ENCODE peak calls at places on chromosome 18, in six cellular contexts. T is mesendoderm, V is H9, E is IMR-90, H is mesenchymal stem cell, X is H1. A is an unnamed sample.
A peak's percentile ranks its signal among the peaks of the same experiment; 100 is the strongest.

GRCh38 chr18:43932140-43932539 is 654.9 kb upstream of the SYT4 start:
- DNase-seq in T (no peak), V (no peak), E (peak; percentile 13), H (peak; percentile 60), X (no peak), A (no peak)

GRCh38 chr18:47990981-47991380 is 60.5 kb upstream of the SMAD2 start:
- DNase-seq in T (no peak), V (no peak), E (no peak), H (no peak), X (no peak), A (no peak)

GRCh38 chr18:13465476-13465875 is 246.9 kb downstream of the LDLRAD4 start:
- DNase-seq in T (no peak), V (no peak), E (no peak), H (no peak), X (no peak), A (no peak)

GRCh38 chr18:63155169-63155852 is 164.3 kb downstream of the BCL2 start:
- DNase-seq in T (peak; percentile 86), V (peak; percentile 91), E (no peak), H (peak; percentile 5), X (peak; percentile 50), A (peak; percentile 41)

GRCh38 chr18:25786778-25787177 is 303.6 kb downstream of the SS18 start:
- DNase-seq in T (no peak), V (no peak), E (peak; percentile 83), H (peak; percentile 79), X (no peak), A (no peak)

GRCh38 chr18:49230331-49230730 is 230.1 kb downstream of the DYM start:
- DNase-seq in T (no peak), V (no peak), E (no peak), H (no peak), X (no peak), A (no peak)

GRCh38 chr18:40866013-40866644 is 1088.9 kb upstream of the PIK3C3 start:
- DNase-seq in T (peak; percentile 23), V (peak; percentile 36), E (no peak), H (no peak), X (no peak), A (no peak)

GRCh38 chr18:40249390-40250080 is 1705.5 kb upstream of the PIK3C3 start:
- DNase-seq in T (peak; percentile 65), V (no peak), E (peak; percentile 6), H (peak; percentile 11), X (no peak), A (no peak)

GRCh38 chr18:76801567-76802505 is 20.5 kb upstream of the ZNF236 start:
- DNase-seq in T (peak; percentile 74), V (peak; percentile 76), E (peak; percentile 35), H (peak; percentile 53), X (no peak), A (peak; percentile 35)

GRCh38 chr18:2847341-2848144 is 737 bp downstream of the EMILIN2 start:
- DNase-seq in T (peak; percentile 63), V (peak; percentile 56), E (no peak), H (peak; percentile 30), X (no peak), A (peak; percentile 38)

GRCh38 chr18:41858761-41859555 is 96.1 kb upstream of the PIK3C3 start:
- DNase-seq in T (peak; percentile 39), V (no peak), E (no peak), H (no peak), X (no peak), A (no peak)

GRCh38 chr18:42351455-42351854 is 396.4 kb downstream of the PIK3C3 start:
- DNase-seq in T (no peak), V (no peak), E (no peak), H (no peak), X (no peak), A (no peak)

GRCh38 chr18:58148954-58149471 is 105.0 kb downstream of the NEDD4L start:
- DNase-seq in T (no peak), V (no peak), E (no peak), H (no peak), X (no peak), A (no peak)

GRCh38 chr18:59029663-59030421 is 109.8 kb upstream of the SEC11C start:
- DNase-seq in T (no peak), V (no peak), E (no peak), H (no peak), X (no peak), A (no peak)

GRCh38 chr18:31039426-31039825 is 3.1 kb downstream of the DSC3 start:
- DNase-seq in T (no peak), V (no peak), E (no peak), H (no peak), X (no peak), A (no peak)

GRCh38 chr18:52287151-52287550 is 52.8 kb upstream of the DCC start:
- DNase-seq in T (peak; percentile 78), V (no peak), E (no peak), H (no peak), X (no peak), A (no peak)

GRCh38 chr18:77145364-77145901 is 12.8 kb upstream of the MBP start:
- DNase-seq in T (no peak), V (peak; percentile 11), E (no peak), H (no peak), X (no peak), A (no peak)

GRCh38 chr18:66346833-66347595 is 256.9 kb downstream of the CDH19 start:
- DNase-seq in T (no peak), V (no peak), E (no peak), H (no peak), X (no peak), A (no peak)

GRCh38 chr18:48889115-48889941 is 61.4 kb downstream of the SMAD7 start:
- DNase-seq in T (peak; percentile 72), V (peak; percentile 80), E (no peak), H (peak; percentile 37), X (no peak), A (peak; percentile 14)

GRCh38 chr18:79769698-79770500 is 27.8 kb upstream of the KCNG2 start:
- DNase-seq in T (no peak), V (no peak), E (no peak), H (no peak), X (no peak), A (no peak)

GRCh38 chr18:13520306-13520705 is 206.1 kb downstream of the FAM210A start:
- DNase-seq in T (no peak), V (no peak), E (no peak), H (no peak), X (no peak), A (no peak)

GRCh38 chr18:68713791-68714190 is 1.1 kb downstream of the TMX3 start:
- DNase-seq in T (no peak), V (no peak), E (no peak), H (no peak), X (no peak), A (no peak)
- H3K4ac ChIP-seq in T (no peak overlapping the region), V (no peak overlapping the region), E (no peak overlapping the region), H (no peak overlapping the region), X (no peak overlapping the region), A (no peak overlapping the region)

GRCh38 chr18:21295101-21295500 is 53.1 kb downstream of the GREB1L start:
- DNase-seq in T (no peak), V (no peak), E (no peak), H (no peak), X (no peak), A (peak; percentile 56)

GRCh38 chr18:21284540-21284939 is 42.5 kb downstream of the GREB1L start:
- DNase-seq in T (no peak), V (no peak), E (no peak), H (no peak), X (no peak), A (no peak)

GRCh38 chr18:21291106-21291505 is 49.1 kb downstream of the GREB1L start:
- DNase-seq in T (no peak), V (no peak), E (no peak), H (no peak), X (no peak), A (no peak)

GRCh38 chr18:21293479-21293878 is 51.4 kb downstream of the GREB1L start:
- DNase-seq in T (no peak), V (no peak), E (no peak), H (no peak), X (no peak), A (no peak)

DNA sequence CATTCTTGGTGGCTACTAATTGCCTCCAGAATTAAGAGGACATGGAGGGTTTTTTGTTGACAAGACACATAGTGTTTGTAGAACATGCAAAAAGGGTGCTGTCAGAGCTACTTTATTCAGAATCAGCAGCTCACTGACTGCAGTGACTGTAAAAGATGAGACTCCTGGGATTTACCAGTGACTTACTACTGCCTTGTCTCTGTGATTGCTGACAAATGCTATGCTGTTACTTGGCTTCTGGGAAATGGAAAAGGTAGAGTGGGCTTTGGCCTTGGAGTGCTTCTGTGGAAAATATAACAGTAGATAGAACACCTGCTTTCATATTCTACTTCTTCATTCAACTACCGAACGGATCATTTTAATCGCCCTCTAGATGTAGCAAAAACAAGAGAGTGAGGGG is 47.8 kb downstream of the GREB1L start:
- DNase-seq in T (no peak), V (no peak), E (no peak), H (no peak), X (no peak), A (no peak)
- H2BK15ac ChIP-seq in T (no peak overlapping the region), V (no peak overlapping the region), E (no peak overlapping the region), H (no peak overlapping the region), X (no peak overlapping the region), A (no peak overlapping the region)

GRCh38 chr18:74507927-74508326 is 11.8 kb downstream of the CNDP2 start:
- DNase-seq in T (no peak), V (peak; percentile 19), E (no peak), H (no peak), X (no peak), A (no peak)

GRCh38 chr18:74508366-74508765 is 12.2 kb downstream of the CNDP2 start:
- DNase-seq in T (no peak), V (no peak), E (no peak), H (no peak), X (no peak), A (no peak)

GRCh38 chr18:74508821-74509225 is 12.7 kb downstream of the CNDP2 start:
- DNase-seq in T (peak; percentile 82), V (peak; percentile 5), E (no peak), H (no peak), X (no peak), A (no peak)

GRCh38 chr18:74506405-74507119 is 10.4 kb downstream of the CNDP2 start:
- DNase-seq in T (no peak), V (peak; percentile 56), E (peak; percentile 36), H (peak; percentile 7), X (no peak), A (no peak)

DNA sequence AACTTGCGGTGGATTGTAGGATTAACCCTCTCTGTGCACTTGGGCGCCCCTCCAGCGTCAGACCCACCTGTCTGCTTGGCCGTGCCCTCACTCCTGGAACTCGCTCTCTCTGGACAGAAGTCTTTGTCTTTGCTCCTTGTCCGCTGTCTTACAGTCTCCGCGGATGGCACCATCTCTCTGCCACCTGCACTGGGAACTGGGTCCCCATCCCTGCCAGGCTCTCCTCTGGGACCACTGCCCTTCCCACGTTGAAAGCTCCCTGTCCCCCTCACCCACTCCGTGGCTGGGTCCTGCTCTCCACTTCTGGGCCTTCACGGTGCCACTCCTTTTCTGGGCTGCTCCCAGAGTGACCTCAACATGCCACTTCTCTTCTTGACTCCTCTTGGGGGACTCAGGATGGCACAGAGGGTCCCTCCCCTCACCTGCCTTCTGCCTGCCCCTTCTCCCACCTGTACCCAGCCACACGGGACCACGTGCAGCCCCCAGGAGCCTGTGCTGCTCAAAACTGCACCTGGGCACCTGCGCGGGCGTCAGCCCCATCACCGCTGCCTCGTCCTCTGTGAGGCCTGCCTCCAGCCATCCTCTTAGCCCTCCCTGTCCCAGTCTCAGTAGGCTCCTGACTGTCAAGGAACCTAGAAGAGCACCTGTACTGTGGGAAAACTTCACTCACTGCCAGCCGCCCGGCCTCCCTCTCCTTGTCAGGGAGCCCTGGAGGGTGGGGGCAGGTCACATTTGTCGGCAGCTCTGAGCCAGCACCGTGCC is 11.1 kb downstream of the CNDP2 start:
- DNase-seq in T (no peak), V (peak; percentile 19), E (no peak), H (no peak), X (no peak), A (no peak)
- H3K4ac ChIP-seq in T (no peak overlapping the region), V (no peak overlapping the region), E (no peak overlapping the region), H (no peak overlapping the region), X (no peak overlapping the region), A (no peak overlapping the region)

GRCh38 chr18:33556846-33557245 is 21.2 kb upstream of the ASXL3 start:
- DNase-seq in T (no peak), V (no peak), E (no peak), H (no peak), X (no peak), A (no peak)
- H2BK15ac ChIP-seq in T (no peak overlapping the region), V (no peak overlapping the region), E (no peak overlapping the region), H (no peak overlapping the region), X (no peak overlapping the region), A (no peak overlapping the region)